ENCODE peak calls at places on chromosomes 2 and 18, in four cellular contexts. P, E, M and W are unnamed samples.
A peak's percentile ranks its signal among the peaks of the same experiment; 100 is the strongest.

GRCh38 chr2:150063950-150064549 is 423.4 kb downstream of the RND3 start:
- DNase-seq in P (no peak), E (no peak), M (no peak), W (no peak)

GRCh38 chr18:79522451-79523220 is 126.9 kb downstream of the NFATC1 start:
- DNase-seq in P (no peak), E (no peak), M (peak; percentile 16), W (no peak)

GRCh38 chr2:223010641-223011040 is 41.3 kb upstream of the KCNE4 start:
- DNase-seq in P (no peak), E (peak; percentile 91), M (no peak), W (no peak)

GRCh38 chr2:128520787-128521186 is 202.1 kb upstream of the HS6ST1 start:
- DNase-seq in P (no peak), E (no peak), M (peak; percentile 84), W (no peak)

GRCh38 chr18:57802166-57802868 is 798 bp downstream of the ATP8B1 start:
- DNase-seq in P (peak; percentile 27), E (no peak), M (no peak), W (no peak)

GRCh38 chr18:22493255-22493654 is 75.5 kb upstream of the CTAGE1 start:
- DNase-seq in P (no peak), E (no peak), M (no peak), W (no peak)

GRCh38 chr2:218368150-218368528 is 11.5 kb downstream of the CATIP start:
- DNase-seq in P (no peak), E (no peak), M (no peak), W (no peak)

GRCh38 chr2:73089270-73090030 is 17.9 kb upstream of the SFXN5 start:
- DNase-seq in P (peak; percentile 70), E (peak; percentile 98), M (no peak), W (peak; percentile 96)

GRCh38 chr18:5238371-5238758 is 41.3 kb upstream of the AKAIN1 start:
- DNase-seq in P (peak; percentile 78), E (no peak), M (no peak), W (no peak)

DNA sequence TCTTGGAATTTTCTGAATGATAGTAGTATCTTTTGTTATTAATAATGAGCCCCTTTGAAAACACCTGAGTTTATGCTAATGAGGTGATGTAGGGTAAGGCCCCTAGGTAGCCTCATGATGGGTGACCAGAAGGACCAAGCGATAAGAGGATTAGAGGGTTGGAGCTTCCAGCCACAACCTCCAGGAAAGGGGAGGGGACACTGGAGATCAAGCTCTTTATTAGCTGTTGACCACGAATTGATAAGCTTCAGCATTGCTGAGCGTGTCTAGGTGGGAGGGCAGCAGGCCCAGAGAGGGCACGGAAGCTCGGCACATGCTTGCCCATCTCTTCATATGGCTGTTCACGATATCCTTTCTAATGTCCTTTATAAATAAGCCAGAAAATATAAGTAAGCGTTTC is 39.0 kb downstream of the KIAA2012 start:
- DNase-seq in P (no peak), E (no peak), M (no peak), W (no peak)
- H3K4me3 ChIP-seq in P (no peak overlapping the region), E (no peak overlapping the region), M (no peak overlapping the region), W (no peak overlapping the region)

DNA sequence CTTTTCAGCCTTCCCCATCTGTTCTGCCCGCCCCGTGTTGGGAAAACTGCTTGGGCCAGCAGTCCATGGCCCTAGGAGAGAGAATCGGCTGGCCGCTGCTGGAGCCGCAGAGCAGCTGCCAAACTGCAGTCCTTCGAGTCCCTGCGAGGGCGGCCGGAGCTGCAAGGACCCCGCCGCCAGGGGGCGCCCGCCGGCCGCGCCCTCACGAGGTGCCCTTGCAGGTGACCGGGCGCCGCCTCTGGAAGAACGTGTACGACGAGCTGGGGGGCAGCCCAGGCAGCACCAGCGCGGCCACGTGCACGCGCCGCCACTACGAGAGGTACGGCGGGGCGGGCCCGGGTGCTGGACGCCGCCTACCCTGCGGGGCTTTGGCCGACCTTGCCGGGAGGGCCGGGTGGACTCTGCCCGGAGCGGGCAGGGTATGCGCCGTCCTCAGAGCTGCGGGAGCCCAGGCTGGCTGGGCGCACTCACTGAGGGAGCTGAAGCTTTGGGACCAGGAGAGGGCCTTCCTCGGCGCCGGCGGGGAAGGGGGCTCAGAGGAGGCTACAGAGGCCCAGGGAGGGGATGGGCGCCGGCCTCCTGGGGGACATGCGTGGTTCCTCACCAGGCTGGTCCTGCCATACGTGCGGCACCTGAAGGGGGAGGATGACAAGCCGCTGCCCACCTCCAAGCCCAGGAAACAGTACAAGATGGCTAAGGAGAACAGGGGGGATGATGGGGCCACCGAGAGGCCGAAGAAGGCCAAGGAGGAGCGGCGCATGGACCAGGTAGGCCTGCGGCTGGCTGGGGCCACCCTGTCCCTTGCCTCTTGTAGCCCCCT is 13.6 kb downstream of the ARID5A start:
- DNase-seq in P (peak; percentile 85), E (no peak), M (no peak), W (no peak)
- TF ChIP-seq CTCF in P (peak; percentile 80), E (peak; percentile 15), M (peak; percentile 12), W (peak; percentile 42)

GRCh38 chr2:207143131-207143473 is 22.6 kb downstream of the KLF7 start:
- DNase-seq in P (no peak), E (no peak), M (no peak), W (no peak)

GRCh38 chr2:207143474-207144190 is 22.1 kb downstream of the KLF7 start:
- DNase-seq in P (peak; percentile 50), E (no peak), M (peak; percentile 33), W (no peak)

GRCh38 chr2:207141381-207141780 is 24.4 kb downstream of the KLF7 start:
- DNase-seq in P (no peak), E (no peak), M (no peak), W (no peak)

GRCh38 chr2:207142461-207142860 is 23.3 kb downstream of the KLF7 start:
- DNase-seq in P (no peak), E (no peak), M (no peak), W (no peak)

GRCh38 chr2:207144191-207144795 is 21.5 kb downstream of the KLF7 start:
- DNase-seq in P (no peak), E (no peak), M (no peak), W (no peak)
- H3K4me3 ChIP-seq in P (no peak overlapping the region), E (no peak overlapping the region), M (no peak overlapping the region), W (no peak overlapping the region)

DNA sequence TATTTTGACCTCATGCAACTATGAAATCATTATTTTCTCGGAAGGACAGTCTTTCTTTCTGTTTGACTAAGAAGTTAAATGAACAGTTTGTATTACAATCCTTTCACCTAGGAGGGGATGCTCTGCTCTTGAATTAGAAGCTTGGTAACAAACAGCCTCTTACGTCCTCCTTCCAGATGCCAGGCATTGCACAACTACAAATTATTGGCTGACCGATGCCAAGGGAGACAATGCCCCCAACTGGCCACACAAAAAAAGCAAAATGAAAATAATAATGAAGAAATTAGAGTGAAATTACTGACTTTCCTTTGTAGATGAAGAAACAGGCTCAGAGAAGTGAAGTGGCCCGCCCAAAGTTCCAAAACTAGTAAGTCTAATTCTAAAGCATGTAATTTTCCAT is 177.9 kb downstream of the CYRIA start:
- DNase-seq in P (peak; percentile 39), E (no peak), M (no peak), W (peak; percentile 21)
- TF ChIP-seq CTCF in P (peak; percentile 47), E (no peak), M (peak; percentile 32), W (peak; percentile 60)

GRCh38 chr2:55156326-55156725 is 75.8 kb downstream of the CLHC1 start:
- DNase-seq in P (no peak), E (no peak), M (no peak), W (no peak)
- H3K4me3 ChIP-seq in P (no peak overlapping the region), E (no peak overlapping the region), M (no peak overlapping the region), W (no peak overlapping the region)

GRCh38 chr2:176104338-176105077 is 2.6 kb upstream of the HOXD11 start:
- DNase-seq in P (no peak), E (no peak), M (no peak), W (no peak)
- TF ChIP-seq CTCF in P (no peak), E (no peak), M (no peak), W (no peak)

DNA sequence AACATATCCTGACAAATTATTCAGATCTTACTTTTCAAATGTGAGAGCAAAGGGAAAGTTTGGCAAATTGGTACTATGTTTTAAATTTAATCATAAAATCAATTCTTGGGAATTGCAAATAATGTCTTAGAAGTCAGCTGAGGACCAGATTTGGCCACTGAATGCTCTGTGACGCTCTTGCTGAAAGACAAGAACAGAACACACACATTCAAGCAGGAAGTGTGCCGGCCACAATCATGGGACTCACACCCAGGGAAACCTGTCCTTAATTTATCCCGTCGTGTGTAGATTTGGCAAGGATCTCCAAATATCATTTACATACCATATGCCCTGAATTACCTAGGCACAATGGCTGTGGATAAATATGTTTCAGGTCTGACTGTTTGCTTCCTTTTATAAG is 253.1 kb downstream of the TCF4 start:
- DNase-seq in P (no peak), E (no peak), M (no peak), W (no peak)
- H3K4me3 ChIP-seq in P (no peak overlapping the region), E (no peak overlapping the region), M (no peak overlapping the region), W (no peak overlapping the region)

GRCh38 chr18:3261393-3262233 is at the start of gene MYL12B:
- DNase-seq in P (peak; percentile 76), E (no peak), M (peak; percentile 78), W (no peak)
- TF ChIP-seq CTCF in P (no peak), E (no peak), M (peak; percentile 28), W (no peak)